ENCODE peak calls at places on chromosome 3, in seven cellular contexts. W, H, S, Y, P, F and Z are unnamed samples.

GRCh38 chr3:32303051-32303786 is 64.7 kb downstream of the CMTM8 start:
- DNase-seq in W (no peak), H (no peak), S (no peak), Y (no peak), P (no peak), F (no peak), Z (no peak)

GRCh38 chr3:111895079-111895478 is 36.0 kb downstream of the PHLDB2 start:
- DNase-seq in W (no peak), H (no peak), S (no peak), Y (no peak), P (no peak), F (no peak), Z (no peak)

GRCh38 chr3:134927596-134927995 is 132.5 kb downstream of the EPHB1 start:
- DNase-seq in W (no peak), H (no peak), S (no peak), Y (no peak), P (no peak), F (no peak), Z (no peak)

GRCh38 chr3:23055733-23056376 is 147.3 kb upstream of the UBE2E2 start:
- DNase-seq in W (peak), H (no peak), S (no peak), Y (no peak), P (no peak), F (no peak), Z (no peak)

GRCh38 chr3:72395654-72396415 is 452.4 kb downstream of the SHQ1 start:
- DNase-seq in W (no peak), H (no peak), S (no peak), Y (no peak), P (no peak), F (no peak), Z (no peak)

GRCh38 chr3:144185291-144185690 is 213.7 kb downstream of the DIPK2A start:
- DNase-seq in W (no peak), H (no peak), S (no peak), Y (no peak), P (no peak), F (no peak), Z (no peak)

GRCh38 chr3:134567605-134568004 is 81.7 kb downstream of the CEP63 start:
- DNase-seq in W (peak), H (no peak), S (no peak), Y (no peak), P (no peak), F (no peak), Z (no peak)

GRCh38 chr3:42505203-42505848 is 2.9 kb downstream of the VIPR1 start:
- DNase-seq in W (no peak), H (no peak), S (peak), Y (no peak), P (peak), F (no peak), Z (peak)

GRCh38 chr3:137347132-137347531 is 389.3 kb downstream of the IL20RB start:
- DNase-seq in W (no peak), H (no peak), S (no peak), Y (no peak), P (no peak), F (no peak), Z (no peak)

GRCh38 chr3:143120716-143121239 is 1.2 kb downstream of the CHST2 start:
- DNase-seq in W (no peak), H (peak), S (no peak), Y (no peak), P (no peak), F (peak), Z (no peak)
- TF ChIP-seq CTCF in W (no peak), H (no peak), S (no peak), Y (no peak), P (no peak), F (peak), Z (no peak)

GRCh38 chr3:182904164-182904563 is 76.2 kb downstream of the DCUN1D1 start:
- DNase-seq in W (no peak), H (no peak), S (no peak), Y (no peak), P (no peak), F (no peak), Z (no peak)
- TF ChIP-seq CTCF in W (peak), H (no peak), S (no peak), Y (no peak), P (no peak), F (no peak), Z (no peak)

GRCh38 chr3:11655188-11655928 is 11.6 kb upstream of the VGLL4 start:
- DNase-seq in W (no peak), H (no peak), S (no peak), Y (no peak), P (no peak), F (no peak), Z (no peak)
- TF ChIP-seq CTCF in W (peak), H (no peak), S (no peak), Y (no peak), P (no peak), F (peak), Z (no peak)

DNA sequence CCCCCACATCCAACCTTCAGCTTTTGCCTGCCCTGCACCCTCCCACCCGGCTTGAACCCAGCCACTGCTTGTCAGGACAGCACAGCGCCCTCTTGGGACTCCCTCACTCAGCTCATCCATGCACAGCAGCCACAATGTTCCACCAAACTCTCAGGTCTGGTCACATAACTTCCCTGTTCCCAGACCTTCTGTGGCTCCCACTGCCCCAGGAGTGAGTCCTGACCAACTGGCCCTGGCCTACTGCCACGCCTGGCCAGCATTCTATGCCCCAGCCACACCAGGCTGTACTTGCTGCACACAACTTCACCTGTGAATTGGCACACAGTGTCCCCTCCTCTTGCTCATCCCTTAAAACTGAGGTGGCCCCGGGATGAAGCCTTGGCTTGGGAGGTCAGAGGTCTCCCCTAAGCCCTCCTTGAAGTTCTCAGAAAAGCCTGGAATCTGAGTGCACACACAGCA is 21.0 kb downstream of the PLXNB1 start:
- DNase-seq in W (no peak), H (no peak), S (peak), Y (no peak), P (peak), F (no peak), Z (no peak)
- TF ChIP-seq CTCF in W (peak), H (no peak), S (no peak), Y (no peak), P (no peak), F (peak), Z (no peak)

GRCh38 chr3:13636874-13637273 is 87.9 kb downstream of the FBLN2 start:
- DNase-seq in W (no peak), H (no peak), S (no peak), Y (no peak), P (no peak), F (no peak), Z (no peak)

GRCh38 chr3:13633176-13633575 is 84.3 kb downstream of the FBLN2 start:
- DNase-seq in W (no peak), H (no peak), S (no peak), Y (no peak), P (no peak), F (no peak), Z (no peak)

GRCh38 chr3:13636186-13636585 is 87.3 kb downstream of the FBLN2 start:
- DNase-seq in W (no peak), H (no peak), S (no peak), Y (no peak), P (no peak), F (no peak), Z (no peak)

GRCh38 chr3:13634615-13635014 is 85.7 kb downstream of the FBLN2 start:
- DNase-seq in W (no peak), H (no peak), S (no peak), Y (no peak), P (no peak), F (no peak), Z (no peak)

GRCh38 chr3:13634151-13634550 is 85.2 kb downstream of the FBLN2 start:
- DNase-seq in W (no peak), H (no peak), S (no peak), Y (no peak), P (no peak), F (no peak), Z (no peak)
- TF ChIP-seq CTCF in W (no peak), H (no peak), S (no peak), Y (no peak), P (no peak), F (no peak), Z (no peak)